ENCODE peak calls at places on chromosomes 2 and 18, in four cellular contexts. S is right cardiac atrium, I is upper lobe of right lung, F is thyroid gland. V is an unnamed sample.

GRCh38 chr2:151669585-151670081 is 64.6 kb downstream of the NEB start:
- DNase-seq in S (no peak), I (no peak), F (no peak), V (no peak)

GRCh38 chr18:2656237-2657042 is 914 bp downstream of the SMCHD1 start:
- DNase-seq in S (peak; percentile 56), I (peak; percentile 81), F (peak; percentile 56), V (peak; percentile 90)

GRCh38 chr2:236840215-236840614 is 245.5 kb upstream of the COPS8 start:
- DNase-seq in S (no peak), I (no peak), F (no peak), V (no peak)

GRCh38 chr18:48711651-48712486 is 173.0 kb downstream of the CTIF start:
- DNase-seq in S (peak; percentile 67), I (no peak), F (peak; percentile 39), V (no peak)

GRCh38 chr2:88838165-88838635 is 146.7 kb downstream of the RPIA start:
- DNase-seq in S (no peak), I (no peak), F (no peak), V (no peak)

GRCh38 chr2:27060323-27060722 is 8.9 kb downstream of the AGBL5 start:
- DNase-seq in S (no peak), I (no peak), F (no peak), V (no peak)

GRCh38 chr2:196403471-196403870 is 232.1 kb upstream of the STK17B start:
- DNase-seq in S (no peak), I (no peak), F (no peak), V (no peak)

GRCh38 chr2:2018713-2019410 is 274.5 kb upstream of the PXDN start:
- DNase-seq in S (no peak), I (no peak), F (no peak), V (no peak)

GRCh38 chr2:199092419-199092818 is 365.3 kb downstream of the SATB2 start:
- DNase-seq in S (no peak), I (peak; percentile 63), F (peak; percentile 81), V (no peak)

GRCh38 chr18:69998523-69998987 is 50.9 kb upstream of the CD226 start:
- DNase-seq in S (no peak), I (no peak), F (peak; percentile 40), V (no peak)

GRCh38 chr2:32933756-32934095 is 13.0 kb upstream of the LTBP1 start:
- DNase-seq in S (no peak), I (no peak), F (no peak), V (no peak)

GRCh38 chr18:8794133-8794986 is 89.0 kb downstream of the MTCL1 start:
- DNase-seq in S (no peak), I (no peak), F (no peak), V (no peak)

GRCh38 chr2:125573432-125573831 is 1082.5 kb upstream of the GYPC start:
- DNase-seq in S (no peak), I (no peak), F (no peak), V (no peak)

GRCh38 chr2:178498137-178498536 is 17.9 kb downstream of the PLEKHA3 start:
- DNase-seq in S (no peak), I (no peak), F (no peak), V (no peak)

GRCh38 chr18:23992119-23992940 is 22.2 kb upstream of the TTC39C start:
- DNase-seq in S (peak; percentile 35), I (no peak), F (peak; percentile 90), V (no peak)

GRCh38 chr18:23986610-23987359 is 27.8 kb upstream of the TTC39C start:
- DNase-seq in S (no peak), I (no peak), F (no peak), V (no peak)

GRCh38 chr18:23992941-23993280 is 21.6 kb upstream of the TTC39C start:
- DNase-seq in S (no peak), I (no peak), F (no peak), V (no peak)

GRCh38 chr18:23994361-23994902 is 20.1 kb upstream of the TTC39C start:
- DNase-seq in S (peak; percentile 48), I (no peak), F (peak; percentile 87), V (peak; percentile 84)

DNA sequence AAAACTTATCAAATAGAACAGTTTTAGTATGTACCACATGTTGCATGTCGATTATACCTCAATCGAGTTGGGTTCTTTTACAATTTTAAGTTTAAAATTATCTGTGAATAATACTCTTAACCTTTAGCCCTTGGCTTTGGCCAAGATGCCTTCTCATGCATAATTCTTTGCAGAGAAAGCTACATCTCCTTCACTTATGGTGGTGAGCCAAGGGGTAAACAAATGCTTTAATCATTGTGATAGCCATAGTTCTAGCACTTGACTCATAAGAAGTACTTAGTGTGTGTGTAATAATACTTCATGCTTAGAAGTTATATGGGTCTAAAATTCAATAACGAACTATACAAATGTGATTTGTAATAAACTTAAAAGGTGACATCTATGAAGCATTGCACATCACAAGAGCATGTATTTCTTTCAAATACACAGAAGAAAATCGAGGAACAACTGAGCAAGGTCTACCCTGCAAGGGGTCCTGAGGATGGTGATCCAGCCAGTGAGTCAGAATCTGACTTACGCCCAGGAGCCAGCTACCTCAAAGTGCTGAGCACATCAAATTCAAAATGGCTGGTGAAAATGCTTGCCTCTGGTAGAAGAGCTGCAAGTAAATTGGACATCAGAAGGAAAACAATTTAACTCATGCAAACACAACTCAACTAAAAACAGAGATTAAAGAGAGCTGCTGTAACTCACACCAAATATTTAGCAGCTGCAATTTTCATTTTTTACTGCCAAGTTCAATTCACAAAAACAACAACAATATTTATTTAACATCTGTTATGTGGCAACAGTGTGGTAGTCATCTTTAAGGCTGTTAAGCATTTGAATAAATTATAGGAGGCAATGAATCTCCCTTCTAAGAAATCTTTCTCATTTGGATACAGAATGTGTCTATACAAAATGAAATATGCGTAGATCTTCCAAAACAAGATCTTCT is 23.8 kb upstream of the TTC39C start:
- DNase-seq in S (no peak), I (no peak), F (no peak), V (no peak)
- H3K27ac ChIP-seq in S (no peak overlapping the region), I (no peak overlapping the region), F (no peak overlapping the region), V (no peak overlapping the region)

DNA sequence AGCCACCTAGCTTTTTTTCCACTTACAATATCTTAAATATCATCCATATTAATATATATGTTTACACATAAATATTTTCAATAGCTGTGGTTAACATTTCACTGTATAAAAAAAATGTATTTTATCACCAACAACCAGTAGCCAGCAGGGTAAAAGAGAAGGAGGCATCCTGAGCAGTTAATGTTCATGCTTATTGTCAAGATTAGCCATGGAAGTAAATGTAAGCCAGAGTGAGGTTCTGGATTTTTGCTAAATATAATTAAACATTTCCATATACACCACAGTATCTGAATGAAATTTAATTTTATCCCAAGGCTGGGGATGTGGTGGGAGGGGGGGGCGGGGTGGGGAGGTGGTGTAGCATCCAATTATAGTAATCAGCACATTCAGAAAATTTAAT is 80.3 kb upstream of the GRB14 start:
- DNase-seq in S (no peak), I (no peak), F (no peak), V (no peak)
- H3K4me1 ChIP-seq in S (no peaks in the 10 kb centered on the region), I (no peaks in the 10 kb centered on the region), F (no peaks in the 10 kb centered on the region), V (no peaks in the 10 kb centered on the region)

GRCh38 chr2:219060821-219061791 is at the start of gene IHH:
- DNase-seq in S (no peak), I (peak; percentile 77), F (no peak), V (peak; percentile 73)
- H3K4me3 ChIP-seq in S (peak within 1 kb of the TSS; percentile 41), I (peak within 1 kb of the TSS; percentile 32), F (no peak within 1 kb of the TSS), V (peak within 1 kb of the TSS; percentile 64)

GRCh38 chr2:218311543-218311884 is 19.2 kb upstream of the TMBIM1 start:
- DNase-seq in S (no peak), I (no peak), F (no peak), V (no peak)

GRCh38 chr2:218310853-218311542 is 18.7 kb upstream of the TMBIM1 start:
- DNase-seq in S (no peak), I (no peak), F (no peak), V (no peak)

GRCh38 chr2:218307415-218308090 is 15.2 kb upstream of the TMBIM1 start:
- DNase-seq in S (no peak), I (no peak), F (no peak), V (no peak)

GRCh38 chr2:218313356-218313755 is 21.1 kb upstream of the TMBIM1 start:
- DNase-seq in S (no peak), I (no peak), F (no peak), V (no peak)

DNA sequence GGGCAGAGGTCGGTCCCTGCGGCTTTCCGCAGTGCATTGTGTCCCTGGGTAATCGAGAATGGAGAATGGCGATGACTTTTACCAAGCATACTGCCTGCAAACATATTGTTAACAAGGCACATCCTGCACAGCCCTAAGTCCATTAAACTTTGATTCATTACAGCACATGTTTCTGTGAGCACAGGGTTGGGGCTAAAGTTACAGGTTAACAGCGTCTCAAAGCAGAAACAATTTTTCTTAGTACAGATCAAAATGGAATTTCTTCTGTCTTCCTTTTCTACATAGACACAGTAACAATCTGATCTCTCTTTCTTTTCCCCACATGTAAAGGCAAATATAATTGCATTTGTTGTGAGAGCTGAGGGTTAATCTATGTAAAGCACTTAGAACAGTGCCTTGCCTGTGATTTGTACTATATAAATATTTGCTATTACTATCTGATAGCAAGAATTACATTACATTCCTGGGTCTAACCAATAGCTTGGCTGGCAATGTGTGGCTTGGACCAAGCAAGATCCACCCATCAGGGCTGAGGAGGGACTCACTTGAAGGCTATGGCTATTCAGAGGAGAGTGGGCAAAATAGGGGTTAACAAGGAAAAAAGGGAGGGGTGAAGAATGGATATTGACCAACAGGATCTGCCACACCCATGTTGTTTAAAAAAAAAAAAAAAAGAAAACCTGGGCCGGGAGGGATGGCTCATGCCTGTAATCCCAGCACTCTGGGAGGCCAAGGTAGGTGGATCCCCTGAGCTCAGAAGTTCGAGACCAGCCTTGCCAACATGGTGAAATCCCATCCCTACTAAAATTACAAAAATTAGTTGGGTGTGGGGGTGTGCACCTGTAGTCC is 19.8 kb upstream of the TMBIM1 start:
- DNase-seq in S (no peak), I (no peak), F (no peak), V (no peak)
- H3K27ac ChIP-seq in S (peak overlapping the region; percentile 37), I (peak overlapping the region; percentile 77), F (no peak overlapping the region), V (no peak overlapping the region)

V was measured in kidney.